ENCODE peak calls at places on chromosomes 12 and 14, in four cellular contexts. A, M, G and H are unnamed samples.
A peak's percentile ranks its signal among the peaks of the same experiment; 100 is the strongest.

GRCh38 chr14:35747379-35747778 is 61.7 kb downstream of the RALGAPA1 start:
- DNase-seq in A (no peak), M (no peak), G (no peak), H (no peak)

GRCh38 chr14:103910262-103910935 is 17.9 kb upstream of the TDRD9 start:
- DNase-seq in A (no peak), M (peak; percentile 87), G (peak; percentile 65), H (no peak)

GRCh38 chr12:131287938-131288797 is 334.5 kb downstream of the ADGRD1 start:
- DNase-seq in A (peak; percentile 57), M (peak; percentile 6), G (no peak), H (no peak)

GRCh38 chr12:88615490-88615889 is 35.2 kb upstream of the KITLG start:
- DNase-seq in A (no peak), M (no peak), G (no peak), H (no peak)

GRCh38 chr14:104387385-104388010 is 192.1 kb upstream of the C14orf180 start:
- DNase-seq in A (peak; percentile 77), M (no peak), G (no peak), H (no peak)

GRCh38 chr12:6241495-6241894 is 41.3 kb downstream of the CD9 start:
- DNase-seq in A (no peak), M (peak; percentile 82), G (no peak), H (no peak)

GRCh38 chr12:82805812-82806497 is 119.2 kb downstream of the TMTC2 start:
- DNase-seq in A (no peak), M (no peak), G (no peak), H (no peak)

GRCh38 chr12:27554003-27554402 is 30.0 kb downstream of the PPFIBP1 start:
- DNase-seq in A (no peak), M (no peak), G (no peak), H (no peak)